ENCODE peak calls at places on chromosome 18, in four cellular contexts. Z is OCI-LY7, G is osteoblast, M is esophagus muscularis mucosa. F is an unnamed sample.

GRCh38 chr18:37426536-37427080 is 139.0 kb downstream of the CELF4 start:
- DNase-seq in Z (no peak), G (peak), M (no peak), F (no peak)

GRCh38 chr18:38422216-38422615 is 856.6 kb upstream of the CELF4 start:
- DNase-seq in Z (no peak), G (no peak), M (no peak), F (no peak)

GRCh38 chr18:37654034-37654433 is 88.4 kb upstream of the CELF4 start:
- DNase-seq in Z (no peak), G (no peak), M (peak), F (no peak)

GRCh38 chr18:5294113-5294617 is 1.4 kb downstream of the ZBTB14 start:
- DNase-seq in Z (no peak), G (peak), M (no peak), F (no peak)

GRCh38 chr18:49447810-49448745 is 12.4 kb downstream of the DYM start:
- DNase-seq in Z (peak), G (peak), M (no peak), F (peak)

GRCh38 chr18:63451774-63452173 is 25.0 kb upstream of the SERPINB5 start:
- DNase-seq in Z (no peak), G (no peak), M (no peak), F (no peak)

GRCh38 chr18:22813648-22814328 is 119.3 kb upstream of the RBBP8 start:
- DNase-seq in Z (peak), G (no peak), M (no peak), F (peak)

GRCh38 chr18:45627204-45627526 is 11.9 kb downstream of the SLC14A2 start:
- DNase-seq in Z (no peak), G (no peak), M (no peak), F (no peak)

GRCh38 chr18:5538541-5538940 is 5.3 kb downstream of the EPB41L3 start:
- DNase-seq in Z (no peak), G (no peak), M (no peak), F (no peak)

GRCh38 chr18:55173291-55173690 is 214.0 kb upstream of the CCDC68 start:
- DNase-seq in Z (no peak), G (no peak), M (no peak), F (no peak)

GRCh38 chr18:79062806-79063205 is 6.4 kb upstream of the ATP9B start:
- DNase-seq in Z (no peak), G (no peak), M (no peak), F (no peak)

GRCh38 chr18:44507729-44508325 is 172.9 kb upstream of the SETBP1 start:
- DNase-seq in Z (peak), G (no peak), M (no peak), F (peak)

GRCh38 chr18:72107647-72108046 is 436.5 kb downstream of the CBLN2 start:
- DNase-seq in Z (no peak), G (peak), M (no peak), F (no peak)

GRCh38 chr18:74898965-74899364 is 301.3 kb downstream of the ZNF407 start:
- DNase-seq in Z (no peak), G (no peak), M (no peak), F (no peak)

GRCh38 chr18:79403723-79404566 is 8.2 kb downstream of the NFATC1 start:
- DNase-seq in Z (no peak), G (peak), M (no peak), F (no peak)

GRCh38 chr18:24985616-24986015 is 366.4 kb downstream of the ZNF521 start:
- DNase-seq in Z (no peak), G (no peak), M (no peak), F (no peak)

GRCh38 chr18:79384151-79384807 is 11.5 kb upstream of the NFATC1 start:
- DNase-seq in Z (no peak), G (peak), M (no peak), F (no peak)

GRCh38 chr18:50299626-50300388 is 12.3 kb upstream of the CXXC1 start:
- DNase-seq in Z (no peak), G (no peak), M (no peak), F (no peak)

GRCh38 chr18:23740105-23740830 is 51.0 kb downstream of the LAMA3 start:
- DNase-seq in Z (no peak), G (no peak), M (peak), F (peak)

GRCh38 chr18:51149605-51150429 is 47.7 kb downstream of the MEX3C start:
- DNase-seq in Z (no peak), G (peak), M (peak), F (no peak)

GRCh38 chr18:58592223-58593214 is 36.4 kb downstream of the ALPK2 start:
- DNase-seq in Z (no peak), G (no peak), M (no peak), F (no peak)

GRCh38 chr18:73945130-73945792 is 202.4 kb downstream of the FBXO15 start:
- DNase-seq in Z (no peak), G (no peak), M (peak), F (no peak)

GRCh38 chr18:50573679-50574078 is 13.8 kb downstream of the MAPK4 start:
- DNase-seq in Z (peak), G (no peak), M (no peak), F (no peak)

GRCh38 chr18:58856881-58857280 is 7.8 kb upstream of the ZNF532 start:
- DNase-seq in Z (no peak), G (peak), M (no peak), F (no peak)

GRCh38 chr18:2897015-2897414 is 50.2 kb downstream of the EMILIN2 start:
- DNase-seq in Z (no peak), G (no peak), M (no peak), F (no peak)

GRCh38 chr18:2897448-2898052 is 50.7 kb downstream of the EMILIN2 start:
- DNase-seq in Z (no peak), G (no peak), M (no peak), F (no peak)

GRCh38 chr18:2900742-2901404 is 54.1 kb downstream of the EMILIN2 start:
- DNase-seq in Z (no peak), G (no peak), M (no peak), F (no peak)

GRCh38 chr18:2895391-2895790 is 48.6 kb downstream of the EMILIN2 start:
- DNase-seq in Z (no peak), G (no peak), M (no peak), F (no peak)

DNA sequence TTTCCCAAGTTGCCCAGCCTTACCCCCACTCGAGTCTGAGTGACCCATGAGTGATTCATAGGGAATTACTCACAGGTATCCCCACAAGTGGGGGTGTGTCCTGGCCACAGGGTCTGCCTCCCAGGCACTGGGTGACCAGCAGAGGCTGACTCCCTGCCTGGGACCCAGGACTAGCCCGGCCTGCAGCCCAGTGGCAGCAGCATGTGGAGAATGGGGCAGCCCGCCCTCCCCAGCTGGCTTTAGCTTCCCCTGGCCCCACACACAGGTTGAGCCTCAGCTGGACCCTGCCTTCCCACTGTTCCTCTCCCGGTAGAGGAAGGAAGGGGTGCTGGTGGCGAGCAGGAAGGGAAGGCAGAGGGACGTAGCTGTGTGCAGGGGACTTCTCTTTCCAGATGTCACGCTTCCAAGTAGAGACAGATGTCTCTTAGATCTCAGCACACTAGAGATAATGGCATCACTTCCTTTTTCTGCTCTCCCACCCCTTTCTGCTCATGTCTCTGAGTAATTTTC is 51.4 kb downstream of the EMILIN2 start:
- DNase-seq in Z (peak), G (peak), M (no peak), F (peak)
- H3K27ac ChIP-seq in Z (no peak), G (no peak), M (no peak), F (peak)

GRCh38 chr18:12334280-12335262 is 26.5 kb downstream of the TUBB6 start:
- DNase-seq in Z (no peak), G (no peak), M (no peak), F (no peak)

GRCh38 chr18:12336887-12337286 is 28.8 kb downstream of the TUBB6 start:
- DNase-seq in Z (no peak), G (no peak), M (no peak), F (no peak)

GRCh38 chr18:12336251-12336650 is 28.2 kb downstream of the TUBB6 start:
- DNase-seq in Z (no peak), G (no peak), M (no peak), F (no peak)

GRCh38 chr18:12333650-12334279 is 25.7 kb downstream of the TUBB6 start:
- DNase-seq in Z (no peak), G (no peak), M (no peak), F (no peak)

DNA sequence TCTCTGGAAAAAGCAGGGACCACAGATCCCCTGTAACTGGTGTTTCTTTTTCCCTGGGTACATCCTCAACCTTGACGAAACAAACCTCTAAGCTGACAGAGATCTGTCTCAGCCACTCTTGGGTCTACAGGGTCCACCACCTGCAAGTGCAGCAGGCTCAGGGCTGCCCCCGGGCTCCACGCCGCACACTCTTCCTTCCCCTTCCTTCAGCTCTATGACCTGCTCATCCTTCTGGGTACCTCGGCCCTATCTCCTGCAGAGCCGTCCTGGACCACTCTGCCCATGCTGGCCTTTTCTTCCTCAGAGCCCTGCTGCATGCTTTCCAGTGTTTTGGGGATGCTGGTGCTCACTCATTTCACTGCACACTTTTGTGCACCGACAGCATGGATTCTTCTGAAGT is 27.5 kb downstream of the TUBB6 start:
- DNase-seq in Z (no peak), G (no peak), M (no peak), F (no peak)
- H3K27ac ChIP-seq in Z (no peak), G (no peak), M (peak), F (no peak)

GRCh38 chr18:48159816-48160215 is 229.4 kb upstream of the SMAD2 start:
- DNase-seq in Z (no peak), G (peak), M (no peak), F (no peak)

GRCh38 chr18:48161911-48162698 is 231.6 kb upstream of the SMAD2 start:
- DNase-seq in Z (no peak), G (peak), M (no peak), F (no peak)

GRCh38 chr18:48161201-48161910 is 230.9 kb upstream of the SMAD2 start:
- DNase-seq in Z (no peak), G (peak), M (no peak), F (peak)

GRCh38 chr18:48158721-48159120 is 228.3 kb upstream of the SMAD2 start:
- DNase-seq in Z (no peak), G (no peak), M (no peak), F (no peak)

DNA sequence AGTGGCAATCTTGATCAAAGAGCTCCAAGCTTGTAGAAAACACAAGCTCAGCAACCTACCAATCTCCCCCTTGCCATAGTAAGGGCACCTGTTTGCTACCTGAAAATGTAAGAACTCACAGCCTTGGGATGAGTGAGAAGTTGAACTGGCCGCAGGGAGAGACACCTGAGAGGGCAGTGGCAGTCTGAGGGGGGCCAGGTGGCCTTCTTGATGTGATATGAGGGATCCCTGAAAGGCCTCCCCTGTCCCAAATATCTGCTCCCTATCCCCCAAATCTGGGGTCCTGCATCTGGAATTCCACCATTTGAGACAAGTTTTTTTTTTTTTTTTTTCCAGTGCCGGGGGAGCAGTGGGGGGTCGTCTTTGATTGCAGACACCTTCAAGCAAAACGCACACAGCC is 230.2 kb upstream of the SMAD2 start:
- DNase-seq in Z (no peak), G (peak), M (no peak), F (no peak)
- H3K27ac ChIP-seq in Z (no peak), G (no peak), M (peak), F (no peak)

GRCh38 chr18:35041752-35042379 is 653 bp downstream of the MAPRE2 start:
- DNase-seq in Z (no peak), G (no peak), M (no peak), F (no peak)
- H3K27ac ChIP-seq in Z (peak), G (peak), M (peak), F (peak)

GRCh38 chr18:3172081-3172480 is 47.7 kb downstream of the MYOM1 start:
- DNase-seq in Z (no peak), G (no peak), M (no peak), F (no peak)

GRCh38 chr18:3171631-3172030 is 48.1 kb downstream of the MYOM1 start:
- DNase-seq in Z (no peak), G (no peak), M (no peak), F (no peak)

GRCh38 chr18:3177902-3178687 is 41.7 kb downstream of the MYOM1 start:
- DNase-seq in Z (peak), G (no peak), M (no peak), F (peak)

GRCh38 chr18:3179430-3180089 is 40.2 kb downstream of the MYOM1 start:
- DNase-seq in Z (peak), G (no peak), M (no peak), F (peak)

DNA sequence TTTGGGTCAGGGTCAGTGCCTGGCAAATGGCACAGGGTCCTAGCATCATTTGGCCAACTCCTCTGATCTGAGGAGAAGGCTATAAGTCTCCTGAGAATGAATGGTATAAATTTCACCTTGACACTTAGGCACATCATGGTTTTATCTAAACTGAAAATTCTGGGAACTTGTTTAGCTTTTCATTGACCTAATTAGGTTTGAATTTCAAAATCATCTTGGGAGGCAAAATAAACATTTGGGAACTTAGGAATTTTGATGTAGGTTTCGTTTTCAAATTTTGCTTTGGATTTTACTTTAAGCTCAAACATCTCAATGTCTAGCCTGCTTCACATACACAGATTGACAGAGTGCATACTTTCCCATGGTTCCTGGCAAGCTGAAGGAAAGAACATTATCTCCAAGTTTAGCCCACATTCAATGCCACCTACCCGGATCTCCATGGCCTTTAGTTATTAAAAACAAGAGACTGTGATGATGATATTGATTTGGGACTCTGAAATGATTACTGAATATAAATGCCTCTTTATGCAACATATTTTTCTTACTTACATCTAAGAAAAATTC is 44.5 kb downstream of the MYOM1 start:
- DNase-seq in Z (no peak), G (no peak), M (no peak), F (no peak)
- H3K27ac ChIP-seq in Z (no peak), G (no peak), M (peak), F (no peak)